ENCODE peak calls at places on chromosome 1, in nine cellular contexts. L, O, G, F, C, X, I, H and N are unnamed samples.

GRCh38 chr1:90045853-90046563 is 51.1 kb downstream of the ZNF326 start:
- DNase-seq in I (no peak), O (peak; percentile 82), H (peak; percentile 9), X (peak; percentile 17), C (peak; percentile 20), L (peak; percentile 26), G (peak; percentile 42), F (peak; percentile 16), N (peak; percentile 70)

GRCh38 chr1:86748622-86749373 is 44.4 kb downstream of the SH3GLB1 start:
- DNase-seq in O (no peak), F (no peak), L (no peak), C (no peak), I (no peak), X (no peak), H (peak; percentile 8), G (no peak), N (no peak)

GRCh38 chr1:172107261-172107820 is 266.0 kb downstream of the DNM3 start:
- DNase-seq in X (no peak), F (peak; percentile 70), O (peak; percentile 13), C (no peak), I (no peak), G (no peak), L (no peak), H (peak; percentile 16), N (no peak)

GRCh38 chr1:181754103-181754502 is 270.8 kb downstream of the CACNA1E start:
- DNase-seq in O (no peak), F (no peak), G (no peak), C (no peak), H (no peak), I (no peak), L (peak; percentile 9), X (no peak), N (no peak)

GRCh38 chr1:23909412-23909811 is 3.8 kb downstream of the CNR2 start:
- DNase-seq in I (no peak), L (no peak), O (no peak), G (no peak), H (no peak), C (no peak), X (no peak), F (no peak), N (no peak)

GRCh38 chr1:234862360-234862943 is 252.5 kb upstream of the IRF2BP2 start:
- DNase-seq in O (no peak), G (no peak), X (no peak), F (no peak), H (no peak), I (no peak), L (no peak), C (no peak), N (no peak)

GRCh38 chr1:212463565-212464270 is 31.0 kb downstream of the NENF start:
- DNase-seq in H (peak; percentile 71), F (no peak), L (no peak), X (no peak), O (no peak), I (no peak), G (no peak), C (no peak), N (peak; percentile 19)

GRCh38 chr1:966135-966602 is at the start of gene PLEKHN1:
- DNase-seq in L (no peak), X (peak; percentile 40), G (no peak), H (no peak), I (no peak), F (peak; percentile 31), C (peak; percentile 80), O (no peak), N (peak; percentile 65)

GRCh38 chr1:243851129-243851756 is 1.2 kb upstream of the AKT3 start:
- DNase-seq in C (no peak), X (no peak), F (no peak), O (peak; percentile 17), I (no peak), H (no peak), G (no peak), L (no peak), N (peak; percentile 67)

GRCh38 chr1:17559618-17560419 is 20.3 kb downstream of the ARHGEF10L start:
- DNase-seq in I (no peak), C (no peak), H (no peak), X (peak; percentile 54), G (no peak), F (no peak), L (no peak), O (no peak), N (no peak)

GRCh38 chr1:90349510-90349909 is 354.6 kb downstream of the ZNF326 start:
- DNase-seq in C (no peak), L (no peak), F (no peak), X (no peak), O (no peak), G (no peak), H (no peak), I (no peak), N (no peak)

GRCh38 chr1:13228343-13228781 is 2.4 kb upstream of the PRAMEF18 start:
- DNase-seq in H (peak; percentile 16), F (no peak), I (no peak), L (no peak), O (peak; percentile 47), X (no peak), G (peak; percentile 5), C (no peak), N (peak; percentile 60)

GRCh38 chr1:36182734-36183133 is 26.8 kb downstream of the MAP7D1 start:
- DNase-seq in L (no peak), C (no peak), F (no peak), I (no peak), H (no peak), G (peak; percentile 46), X (no peak), O (no peak), N (no peak)

GRCh38 chr1:85473390-85473789 is 8.4 kb upstream of the DDAH1 start:
- DNase-seq in I (no peak), H (no peak), G (no peak), C (no peak), L (no peak), F (peak; percentile 74), X (no peak), O (no peak), N (no peak)

GRCh38 chr1:237012789-237013383 is 8.6 kb upstream of the MT1HL1 start:
- DNase-seq in I (no peak), O (no peak), C (peak; percentile 3), L (no peak), F (peak; percentile 53), H (peak; percentile 29), X (peak; percentile 57), G (peak; percentile 18), N (no peak)

GRCh38 chr1:235873045-235873444 is 6.3 kb upstream of the LYST start:
- DNase-seq in O (no peak), L (no peak), G (no peak), X (no peak), C (no peak), H (no peak), F (no peak), I (no peak), N (no peak)

GRCh38 chr1:50139339-50139738 is 30.6 kb downstream of the ELAVL4 start:
- DNase-seq in G (peak; percentile 93), I (no peak), H (peak; percentile 21), X (no peak), L (no peak), O (no peak), F (no peak), C (no peak), N (no peak)

GRCh38 chr1:206464456-206464964 is 5.8 kb upstream of the IKBKE start:
- DNase-seq in L (no peak), G (no peak), C (peak; percentile 79), I (no peak), O (no peak), F (peak; percentile 79), H (no peak), X (peak; percentile 78), N (no peak)

GRCh38 chr1:102726417-102726816 is 381.9 kb downstream of the COL11A1 start:
- DNase-seq in L (no peak), F (no peak), C (no peak), X (no peak), I (no peak), O (no peak), G (no peak), H (no peak), N (no peak)

GRCh38 chr1:4573521-4573920 is 80.9 kb upstream of the AJAP1 start:
- DNase-seq in G (no peak), C (no peak), I (no peak), H (no peak), L (no peak), O (no peak), F (no peak), X (no peak), N (no peak)

GRCh38 chr1:28449904-28450303 is 55.9 kb upstream of the RCC1 start:
- DNase-seq in H (no peak), L (no peak), I (peak; percentile 17), C (peak; percentile 39), G (no peak), O (no peak), F (no peak), X (no peak), N (no peak)

GRCh38 chr1:185355947-185356346 is 38.9 kb upstream of the IVNS1ABP start:
- DNase-seq in X (no peak), F (no peak), O (no peak), I (no peak), C (no peak), L (no peak), H (no peak), G (no peak), N (no peak)

GRCh38 chr1:92961131-92961895 is at the start of gene DIPK1A:
- DNase-seq in X (peak; percentile 35), I (peak; percentile 11), C (peak; percentile 81), F (peak; percentile 74), O (peak; percentile 83), L (peak; percentile 91), H (peak; percentile 79), G (peak; percentile 85), N (peak; percentile 82)

GRCh38 chr1:30250338-30251022 is 472.9 kb downstream of the MATN1 start:
- DNase-seq in G (no peak), O (peak; percentile 65), F (no peak), I (no peak), C (no peak), L (no peak), H (no peak), X (no peak), N (no peak)

GRCh38 chr1:18283601-18284385 is 176.2 kb downstream of the IGSF21 start:
- DNase-seq in H (no peak), C (no peak), X (no peak), F (no peak), L (no peak), G (no peak), O (peak; percentile 46), I (no peak), N (no peak)

GRCh38 chr1:182259963-182260362 is 131.6 kb downstream of the GLUL start:
- DNase-seq in I (no peak), G (no peak), X (no peak), F (no peak), C (no peak), H (no peak), O (no peak), L (no peak), N (no peak)

GRCh38 chr1:35278886-35279554 is 10.5 kb downstream of the ZMYM4 start:
- DNase-seq in L (no peak), H (no peak), X (no peak), O (no peak), C (no peak), F (peak; percentile 93), G (no peak), I (no peak), N (no peak)

GRCh38 chr1:18041107-18041506 is 66.5 kb upstream of the IGSF21 start:
- DNase-seq in C (no peak), H (no peak), F (no peak), O (no peak), G (no peak), L (no peak), X (no peak), I (no peak), N (no peak)

GRCh38 chr1:56477164-56478111 is 101.9 kb downstream of the PLPP3 start:
- DNase-seq in O (no peak), I (no peak), X (peak; percentile 65), G (no peak), L (no peak), C (peak; percentile 57), H (no peak), F (peak; percentile 45), N (peak; percentile 45)

GRCh38 chr1:231921951-231922350 is 295.4 kb downstream of the DISC1 start:
- DNase-seq in G (no peak), C (peak; percentile 50), H (no peak), I (no peak), X (no peak), O (no peak), L (no peak), F (no peak), N (no peak)

GRCh38 chr1:25771246-25772114 is 28.5 kb upstream of the SELENON start:
- DNase-seq in X (peak; percentile 41), G (peak; percentile 49), F (peak; percentile 66), L (peak; percentile 41), I (no peak), C (no peak), H (peak; percentile 51), O (peak; percentile 67), N (peak; percentile 79)